ENCODE peak calls at places on chromosomes 16 and 17, in six cellular contexts. One of them, this sample, is unnamed.

GRCh38 chr17:1999557-2000251 is 25.4 kb downstream of the RTN4RL1 start:
- DNase-seq in fibroblast of lung: peak; percentile 34
- DNase-seq in hippocampal formation: peak; percentile 67
- DNase-seq in AG10803: peak; percentile 39
- DNase-seq in COLO829: peak; percentile 33
- DNase-seq in CD8-positive, alpha-beta T cell: no peak
- DNase-seq in this sample: no peak

GRCh38 chr17:38925263-38925995 is at the start of gene LASP1NB:
- DNase-seq in COLO829: no peak
- DNase-seq in CD8-positive, alpha-beta T cell: peak; percentile 40
- DNase-seq in AG10803: peak; percentile 27
- DNase-seq in fibroblast of lung: peak; percentile 54
- DNase-seq in hippocampal formation: peak; percentile 85
- DNase-seq in this sample: no peak

GRCh38 chr17:74742153-74742515 is 5.1 kb downstream of the RAB37 start:
- DNase-seq in AG10803: no peak
- DNase-seq in CD8-positive, alpha-beta T cell: peak; percentile 57
- DNase-seq in fibroblast of lung: no peak
- DNase-seq in hippocampal formation: no peak
- DNase-seq in COLO829: no peak
- DNase-seq in this sample: no peak

GRCh38 chr16:80619824-80620223 is 79.0 kb downstream of the DYNLRB2 start:
- DNase-seq in fibroblast of lung: no peak
- DNase-seq in hippocampal formation: no peak
- DNase-seq in CD8-positive, alpha-beta T cell: no peak
- DNase-seq in AG10803: no peak
- DNase-seq in COLO829: no peak
- DNase-seq in this sample: no peak

GRCh38 chr17:39357488-39357887 is 43.9 kb downstream of the FBXL20 start:
- DNase-seq in CD8-positive, alpha-beta T cell: no peak
- DNase-seq in AG10803: peak; percentile 25
- DNase-seq in hippocampal formation: no peak
- DNase-seq in COLO829: no peak
- DNase-seq in fibroblast of lung: peak; percentile 15
- DNase-seq in this sample: no peak

GRCh38 chr17:76408037-76408849 is 23.8 kb downstream of the SPHK1 start:
- DNase-seq in AG10803: no peak
- DNase-seq in COLO829: peak; percentile 63
- DNase-seq in hippocampal formation: no peak
- DNase-seq in fibroblast of lung: no peak
- DNase-seq in CD8-positive, alpha-beta T cell: peak; percentile 67
- DNase-seq in this sample: no peak

GRCh38 chr17:17146791-17147406 is 59.2 kb downstream of the PLD6 start:
- DNase-seq in AG10803: no peak
- DNase-seq in COLO829: no peak
- DNase-seq in CD8-positive, alpha-beta T cell: no peak
- DNase-seq in hippocampal formation: no peak
- DNase-seq in fibroblast of lung: peak; percentile 57
- DNase-seq in this sample: no peak

GRCh38 chr16:28597692-28598261 is 927 bp upstream of the SULT1A2 start:
- DNase-seq in fibroblast of lung: no peak
- DNase-seq in CD8-positive, alpha-beta T cell: no peak
- DNase-seq in AG10803: no peak
- DNase-seq in hippocampal formation: no peak
- DNase-seq in COLO829: no peak
- DNase-seq in this sample: no peak

GRCh38 chr16:31128711-31129567 is 6.6 kb downstream of the PRSS8 start:
- DNase-seq in fibroblast of lung: no peak
- DNase-seq in hippocampal formation: peak; percentile 9
- DNase-seq in AG10803: no peak
- DNase-seq in CD8-positive, alpha-beta T cell: no peak
- DNase-seq in COLO829: no peak
- DNase-seq in this sample: peak; percentile 47

GRCh38 chr16:59993101-59993500 is 1259.0 kb upstream of the GOT2 start:
- DNase-seq in hippocampal formation: no peak
- DNase-seq in fibroblast of lung: no peak
- DNase-seq in AG10803: no peak
- DNase-seq in COLO829: no peak
- DNase-seq in CD8-positive, alpha-beta T cell: no peak
- DNase-seq in this sample: no peak

GRCh38 chr17:74746376-74746775 is 2.1 kb upstream of the NHERF1 start:
- DNase-seq in AG10803: no peak
- DNase-seq in COLO829: no peak
- DNase-seq in fibroblast of lung: no peak
- DNase-seq in CD8-positive, alpha-beta T cell: no peak
- DNase-seq in hippocampal formation: no peak
- DNase-seq in this sample: no peak

GRCh38 chr16:82936941-82937551 is 310.3 kb downstream of the CDH13 start:
- DNase-seq in AG10803: peak; percentile 26
- DNase-seq in CD8-positive, alpha-beta T cell: no peak
- DNase-seq in hippocampal formation: no peak
- DNase-seq in fibroblast of lung: peak; percentile 85
- DNase-seq in COLO829: no peak
- DNase-seq in this sample: no peak

GRCh38 chr17:66655861-66656260 is 179.1 kb upstream of the CACNG5 start:
- DNase-seq in AG10803: peak; percentile 49
- DNase-seq in hippocampal formation: no peak
- DNase-seq in COLO829: peak; percentile 81
- DNase-seq in CD8-positive, alpha-beta T cell: no peak
- DNase-seq in fibroblast of lung: peak; percentile 84
- DNase-seq in this sample: no peak